ENCODE peak calls at places on chromosomes 16 and 17, in five cellular contexts. Q is heart right ventricle; Y is CD4-positive, alpha-beta T cell; I is heart left ventricle; W is suprapubic skin. R is an unnamed sample.

GRCh38 chr17:56310780-56311179 is 157.5 kb downstream of the ANKFN1 start:
- DNase-seq in Y (no peak), I (no peak), Q (no peak), W (no peak), R (no peak)

GRCh38 chr16:75792781-75793180 is 66.5 kb upstream of the CPHXL start:
- DNase-seq in W (no peak), Y (no peak), I (no peak), Q (no peak), R (no peak)

GRCh38 chr17:36741019-36741902 is 139.9 kb downstream of the MRM1 start:
- DNase-seq in Q (no peak), W (no peak), I (no peak), Y (no peak), R (no peak)

GRCh38 chr16:85753559-85753958 is 2.7 kb upstream of the C16orf74 start:
- DNase-seq in Y (no peak), Q (no peak), I (no peak), W (no peak), R (no peak)

GRCh38 chr16:77435240-77435819 is 496 bp upstream of the ADAMTS18 start:
- DNase-seq in I (no peak), Q (no peak), Y (no peak), W (no peak), R (no peak)

GRCh38 chr16:73404001-73404400 is 356.1 kb upstream of the ZFHX3 start:
- DNase-seq in W (no peak), Q (no peak), Y (no peak), I (no peak), R (no peak)

GRCh38 chr16:85626191-85626951 is 13.2 kb downstream of the GSE1 start:
- DNase-seq in Q (no peak), W (no peak), I (no peak), Y (no peak), R (no peak)

GRCh38 chr16:56411624-56412023 is 13.7 kb downstream of the AMFR start:
- DNase-seq in Q (no peak), I (no peak), W (no peak), Y (no peak), R (no peak)

GRCh38 chr16:19131809-19132777 is 18.3 kb downstream of the ITPRIPL2 start:
- DNase-seq in Q (peak), Y (no peak), W (no peak), I (peak), R (no peak)

GRCh38 chr16:27779719-27780161 is 229.8 kb downstream of the KATNIP start:
- DNase-seq in Q (no peak), W (no peak), Y (no peak), I (no peak), R (no peak)

GRCh38 chr17:520447-521167 is 168.0 kb upstream of the RPH3AL start:
- DNase-seq in Q (no peak), I (no peak), W (no peak), Y (no peak), R (no peak)

GRCh38 chr17:13272296-13272695 is 254.5 kb upstream of the ELAC2 start:
- DNase-seq in Y (no peak), Q (no peak), W (no peak), I (no peak), R (no peak)

GRCh38 chr17:39002991-39003715 is 36.0 kb upstream of the FBXO47 start:
- DNase-seq in Q (peak), I (peak), W (peak), Y (peak), R (no peak)

GRCh38 chr17:45302649-45303173 is 14.1 kb downstream of the MAP3K14 start:
- DNase-seq in W (no peak), Y (no peak), Q (no peak), I (no peak), R (no peak)

GRCh38 chr17:14048169-14048568 is 21.1 kb upstream of the COX10 start:
- DNase-seq in W (no peak), Q (no peak), Y (no peak), I (no peak), R (no peak)

GRCh38 chr17:4607773-4608187 is 23.5 kb downstream of the SMTNL2 start:
- DNase-seq in Y (no peak), Q (peak), W (no peak), I (peak), R (peak)

GRCh38 chr16:72256398-72257048 is 84.6 kb upstream of the PMFBP1 start:
- DNase-seq in Y (no peak), I (no peak), W (no peak), Q (no peak), R (no peak)

GRCh38 chr16:73050115-73051099 is 2.5 kb upstream of the ZFHX3 start:
- DNase-seq in Q (no peak), W (no peak), I (no peak), Y (no peak), R (no peak)

GRCh38 chr16:7835032-7835431 is 502.4 kb downstream of the RBFOX1 start:
- DNase-seq in Q (no peak), Y (no peak), W (no peak), I (no peak), R (no peak)

GRCh38 chr17:17857496-17857895 is 20.7 kb upstream of the SREBF1 start:
- DNase-seq in Y (no peak), Q (no peak), I (no peak), W (no peak), R (no peak)
- TF ChIP-seq CTCF in Y (no peak), Q (no peak), I (no peak), W (no peak), R (no peak)

DNA sequence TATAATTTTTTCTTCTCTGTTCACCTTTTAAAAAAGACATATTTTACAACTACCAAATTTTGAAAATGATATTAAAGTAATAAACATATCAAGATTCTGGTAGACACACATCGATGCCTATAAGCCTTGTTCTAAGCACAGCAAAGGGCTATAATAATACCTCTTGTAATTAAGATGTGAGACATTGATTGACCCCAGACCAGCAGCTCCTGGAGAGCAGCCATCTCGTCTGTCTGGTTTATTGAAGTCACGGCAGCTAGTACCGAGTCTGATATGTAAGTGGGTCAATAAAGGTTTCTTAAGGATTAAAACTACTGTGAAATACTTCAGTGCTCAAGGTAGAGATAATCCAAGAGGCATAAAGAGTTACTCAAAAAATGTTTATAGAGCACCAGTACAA is 76.1 kb downstream of the C17orf58 start:
- DNase-seq in Q (peak), Y (no peak), W (no peak), I (peak), R (no peak)
- TF ChIP-seq CTCF in Q (no peak), Y (no peak), W (no peak), I (no peak), R (no peak)

GRCh38 chr17:16381496-16381820 is 567 bp downstream of the UBB start:
- DNase-seq in I (no peak), W (no peak), Q (no peak), Y (no peak), R (no peak)

GRCh38 chr17:16378631-16379282 is 2.1 kb upstream of the UBB start:
- DNase-seq in Y (no peak), W (no peak), Q (no peak), I (no peak), R (no peak)

GRCh38 chr17:16379654-16380053 is 1.2 kb upstream of the UBB start:
- DNase-seq in I (no peak), Q (no peak), Y (no peak), W (no peak), R (no peak)

GRCh38 chr17:16383216-16383615 is 2.3 kb downstream of the UBB start:
- DNase-seq in I (no peak), W (no peak), Q (no peak), Y (no peak), R (no peak)

DNA sequence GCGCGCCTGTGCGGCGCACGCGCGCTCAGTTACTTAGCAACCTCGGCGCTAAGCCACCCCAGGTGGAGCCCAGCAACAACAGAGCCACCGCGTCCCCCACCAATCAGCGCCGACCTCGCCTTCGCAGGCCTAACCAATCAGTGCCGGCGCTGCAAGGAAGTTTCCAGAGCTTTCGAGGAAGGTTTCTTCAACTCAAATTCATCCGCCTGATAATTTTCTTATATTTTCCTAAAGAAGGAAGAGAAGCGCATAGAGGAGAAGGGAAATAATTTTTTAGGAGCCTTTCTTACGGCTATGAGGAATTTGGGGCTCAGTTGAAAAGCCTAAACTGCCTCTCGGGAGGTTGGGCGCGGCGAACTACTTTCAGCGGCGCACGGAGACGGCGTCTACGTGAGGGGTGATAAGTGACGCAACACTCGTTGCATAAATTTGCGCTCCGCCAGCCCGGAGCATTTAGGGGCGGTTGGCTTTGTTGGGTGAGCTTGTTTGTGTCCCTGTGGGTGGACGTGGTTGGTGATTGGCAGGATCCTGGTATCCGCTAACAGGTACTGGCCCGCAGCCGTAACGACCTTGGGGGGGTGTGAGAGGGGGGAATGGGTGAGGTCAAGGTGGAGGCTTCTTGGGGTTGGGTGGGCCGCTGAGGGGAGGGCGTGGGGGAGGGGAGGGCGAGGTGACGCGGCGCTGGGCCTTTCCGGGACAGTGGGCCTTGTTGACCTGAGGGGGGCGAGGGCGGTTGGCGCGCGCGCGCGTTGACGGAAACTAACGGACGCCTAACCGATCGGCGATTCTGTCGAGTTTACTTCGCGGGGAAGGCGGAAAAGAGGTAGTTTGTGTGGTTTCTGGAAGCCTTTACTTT is at the start of gene UBB:
- DNase-seq in Q (peak), W (peak), I (peak), Y (peak), R (peak)
- TF ChIP-seq CTCF in Q (no peak), W (peak), I (no peak), Y (no peak), R (no peak)

GRCh38 chr16:31476305-31477219 is 4.6 kb downstream of the TGFB1I1 start:
- DNase-seq in I (peak), Y (peak), Q (peak), W (peak), R (peak)

GRCh38 chr16:31479752-31480151 is 3.2 kb upstream of the SLC5A2 start:
- DNase-seq in Q (no peak), Y (no peak), I (no peak), W (no peak), R (no peak)

GRCh38 chr16:31475949-31476304 is 4.0 kb downstream of the TGFB1I1 start:
- DNase-seq in W (no peak), Y (no peak), Q (no peak), I (no peak), R (no peak)

GRCh38 chr16:31478956-31479355 is 4.0 kb upstream of the SLC5A2 start:
- DNase-seq in Y (no peak), I (no peak), W (no peak), Q (no peak), R (no peak)

GRCh38 chr16:31477220-31478216 is 5.4 kb upstream of the SLC5A2 start:
- DNase-seq in Y (peak), Q (no peak), W (peak), I (no peak), R (no peak)
- TF ChIP-seq CTCF in Y (no peak), Q (no peak), W (no peak), I (no peak), R (no peak)

GRCh38 chr16:81405702-81406113 is 38.9 kb upstream of the CMIP start:
- DNase-seq in W (peak), Q (no peak), Y (no peak), I (no peak), R (no peak)
- TF ChIP-seq CTCF in W (no peak), Q (no peak), Y (no peak), I (no peak), R (no peak)

DNA sequence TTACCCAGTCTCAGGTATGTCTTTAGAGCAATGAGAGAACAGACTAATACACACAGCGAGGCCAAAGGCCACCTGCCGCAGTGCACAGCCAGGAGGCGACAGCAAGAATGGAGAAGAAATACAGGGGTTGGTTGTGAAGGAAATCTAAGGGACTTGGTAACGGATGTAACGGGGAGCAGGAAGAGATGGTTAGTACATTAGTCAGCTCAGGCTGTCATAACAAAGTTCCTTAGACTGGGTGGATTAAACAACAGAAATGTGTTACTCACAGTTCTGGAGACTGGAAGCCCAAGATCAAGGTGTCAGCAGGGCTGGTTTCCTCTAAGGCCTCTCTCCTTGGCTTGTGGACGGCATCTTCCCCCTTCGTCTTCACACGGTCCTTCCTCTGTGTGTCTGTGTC is 47.1 kb downstream of the TVP23C start:
- DNase-seq in I (no peak), W (no peak), Y (no peak), Q (no peak), R (no peak)
- TF ChIP-seq CTCF in I (no peak), W (no peak), Y (no peak), Q (no peak), R (no peak)

GRCh38 chr16:26464576-26465266 is 602.0 kb upstream of the C16orf82 start:
- DNase-seq in Y (no peak), Q (no peak), I (no peak), W (no peak), R (no peak)
- TF ChIP-seq CTCF in Y (no peak), Q (no peak), I (no peak), W (no peak), R (no peak)

R was measured in omental fat pad.